ENCODE peak calls at places on chromosomes 12 and 14, in eight cellular contexts. N is adrenal gland; B is CD8-positive, alpha-beta T cell; W is heart left ventricle; Q is AG04450; J is right lobe of liver; K is cardiac muscle cell; D is IMR-90. F is an unnamed sample.
A peak's percentile ranks its signal among the peaks of the same experiment; 100 is the strongest.

GRCh38 chr12:14618990-14619389 is 51.3 kb upstream of the PLBD1 start:
- DNase-seq in D (peak; percentile 16), W (peak; percentile 11), Q (no peak), B (no peak), N (no peak), J (no peak), K (no peak), F (no peak)

GRCh38 chr14:29643415-29644206 is 284.0 kb downstream of the PRKD1 start:
- DNase-seq in D (peak; percentile 60), W (no peak), K (no peak), N (no peak), B (no peak), Q (no peak), J (no peak), F (no peak)

GRCh38 chr12:1606021-1606622 is 11.7 kb upstream of the FBXL14 start:
- DNase-seq in K (peak; percentile 81), J (peak; percentile 95), B (peak; percentile 53), N (peak; percentile 91), W (peak; percentile 88), D (peak; percentile 84), Q (peak; percentile 45), F (peak; percentile 51)

GRCh38 chr12:107884769-107885694 is 110.5 kb downstream of the ASCL4 start:
- DNase-seq in D (peak; percentile 49), J (peak; percentile 62), N (peak; percentile 35), K (peak; percentile 83), Q (peak; percentile 10), W (peak; percentile 20), B (peak; percentile 28), F (no peak)

GRCh38 chr14:69039287-69039628 is 60.2 kb upstream of the ACTN1 start:
- DNase-seq in D (peak; percentile 76), N (no peak), Q (no peak), W (no peak), K (no peak), B (no peak), J (no peak), F (no peak)

GRCh38 chr12:107415066-107415465 is 270.5 kb upstream of the PWP1 start:
- DNase-seq in K (no peak), Q (no peak), J (no peak), B (no peak), N (no peak), D (peak; percentile 77), W (no peak), F (no peak)

GRCh38 chr12:94134226-94134795 is 14.1 kb upstream of the PLXNC1 start:
- DNase-seq in W (no peak), N (no peak), B (peak; percentile 36), K (peak; percentile 62), Q (peak; percentile 20), J (no peak), D (peak; percentile 62), F (no peak)

GRCh38 chr14:95156153-95156764 is 1.1 kb downstream of the DICER1 start:
- DNase-seq in K (peak; percentile 21), W (no peak), Q (no peak), D (peak; percentile 25), J (no peak), B (no peak), N (no peak), F (no peak)

GRCh38 chr14:85601246-85601645 is 71.3 kb downstream of the FLRT2 start:
- DNase-seq in W (no peak), J (no peak), Q (no peak), D (no peak), N (no peak), B (no peak), K (no peak), F (no peak)

GRCh38 chr14:91127924-91128323 is 14.1 kb downstream of the DGLUCY start:
- DNase-seq in N (no peak), B (no peak), W (no peak), D (no peak), J (no peak), Q (no peak), K (no peak), F (no peak)
- H3K27ac ChIP-seq in N (no peak overlapping the region), B (no peak overlapping the region), W (peak overlapping the region; percentile 69), D (no peak overlapping the region), J (no peak overlapping the region), Q (no peak overlapping the region), K (no peak overlapping the region), F (no peak overlapping the region)

GRCh38 chr12:104002686-104003085 is 37.0 kb downstream of the TDG start:
- DNase-seq in K (no peak), D (no peak), N (peak; percentile 43), J (no peak), W (no peak), Q (no peak), B (no peak), F (no peak)

GRCh38 chr12:103994235-103994634 is 28.6 kb downstream of the TDG start:
- DNase-seq in B (no peak), D (no peak), J (no peak), N (no peak), W (no peak), Q (no peak), K (no peak), F (no peak)

GRCh38 chr12:103996595-103996994 is 30.9 kb downstream of the TDG start:
- DNase-seq in B (no peak), N (no peak), K (no peak), W (no peak), J (no peak), D (no peak), Q (no peak), F (no peak)

GRCh38 chr12:103997277-103997900 is 31.7 kb downstream of the TDG start:
- DNase-seq in J (no peak), B (no peak), D (peak; percentile 22), N (no peak), W (peak; percentile 26), Q (no peak), K (peak; percentile 6), F (no peak)
- H3K4me3 ChIP-seq in J (no peak overlapping the region), B (no peak overlapping the region), D (no peak overlapping the region), N (no peak overlapping the region), W (no peak overlapping the region), Q (no peak overlapping the region), K (no peak overlapping the region), F (no peak overlapping the region)

DNA sequence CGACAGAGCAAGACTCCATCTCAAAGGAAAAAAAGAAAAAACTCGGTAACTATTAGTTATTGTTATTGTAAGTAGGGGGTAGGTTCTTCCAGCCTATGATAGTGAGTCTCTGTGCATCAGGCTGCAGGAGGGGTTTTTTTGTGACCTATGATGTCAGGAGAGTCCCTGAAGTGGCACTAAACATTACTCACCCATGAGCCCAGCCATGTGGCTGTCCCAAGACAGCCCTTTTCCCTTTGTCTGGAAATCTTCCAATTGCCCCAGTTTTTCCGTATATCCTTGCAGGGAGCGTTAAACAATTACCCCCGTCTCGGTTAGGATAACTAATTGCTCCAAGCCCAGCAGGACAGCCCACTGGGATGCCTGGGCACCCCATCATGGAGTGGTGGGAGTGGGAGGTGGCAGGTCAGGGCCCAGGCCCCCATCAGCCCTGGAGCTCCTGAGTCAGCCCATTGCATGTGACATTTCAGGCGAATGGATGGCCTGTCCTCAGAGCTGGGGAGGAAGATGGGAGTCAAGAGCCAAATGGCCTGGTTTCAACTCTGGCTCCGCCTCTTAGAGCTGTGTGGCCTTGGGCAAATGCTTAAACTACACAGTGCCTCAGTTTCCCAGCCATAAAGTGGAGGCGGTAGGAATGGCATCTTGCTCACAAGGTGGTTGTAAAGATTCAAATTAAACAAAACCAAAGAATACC is 16.4 kb downstream of the PHETA1 start:
- DNase-seq in D (no peak), J (no peak), B (no peak), Q (no peak), N (peak; percentile 87), W (no peak), K (no peak), F (no peak)
- H3K27ac ChIP-seq in D (no peak overlapping the region), J (no peak overlapping the region), B (no peak overlapping the region), Q (no peak overlapping the region), N (peak overlapping the region; percentile 83), W (no peak overlapping the region), K (no peak overlapping the region), F (no peak overlapping the region)

DNA sequence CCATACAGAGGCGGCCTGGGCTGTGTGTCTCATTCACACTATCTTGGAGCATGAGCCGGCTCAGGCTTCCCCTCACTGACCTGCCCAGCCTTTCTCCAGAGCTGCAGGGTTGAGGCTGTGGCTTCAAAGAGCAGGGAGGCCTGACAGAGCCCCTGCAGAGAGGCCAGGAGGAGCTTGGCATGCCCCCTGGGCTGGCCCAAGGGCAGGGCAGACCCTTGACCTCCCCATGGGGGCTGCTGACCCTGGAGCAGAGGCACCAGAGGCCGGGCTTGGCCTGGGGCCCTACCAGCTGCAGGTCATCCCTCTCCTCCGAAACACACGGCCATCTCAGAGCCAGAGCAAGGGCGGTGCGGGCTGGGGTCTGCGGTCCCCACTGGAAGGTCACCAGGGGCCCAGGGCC is 46.6 kb upstream of the FZD10 start:
- DNase-seq in K (no peak), J (no peak), D (no peak), N (no peak), W (no peak), Q (no peak), B (no peak), F (no peak)
- H3K4me3 ChIP-seq in K (no peak overlapping the region), J (no peak overlapping the region), D (no peak overlapping the region), N (no peak overlapping the region), W (no peak overlapping the region), Q (no peak overlapping the region), B (no peak overlapping the region), F (no peak overlapping the region)

F was measured in CD8-positive, alpha-beta memory T cell.